ENCODE peak calls at places on chromosomes 13 and 19, in nine cellular contexts. D, J, M, H, B, V, S, C and O are unnamed samples. For H3K4me1, the result is how much of the 10 kb centered on the place peaks cover.

GRCh38 chr13:62046512-62046911 is 630.9 kb upstream of the PCDH20 start:
- DNase-seq in D (peak), J (peak), M (no peak), H (no peak), B (no peak), V (no peak), S (no peak), C (no peak), O (no peak)

GRCh38 chr13:107721436-107721835 is 493.9 kb downstream of the LIG4 start:
- DNase-seq in D (no peak), J (no peak), M (no peak), H (no peak), B (no peak), V (no peak), S (no peak), C (no peak), O (no peak)

GRCh38 chr13:102598061-102598460 is 1.3 kb downstream of the TPP2 start:
- DNase-seq in D (no peak), J (no peak), M (no peak), H (peak), B (no peak), V (no peak), S (no peak), C (no peak), O (no peak)

GRCh38 chr19:39871886-39872866 is 26.0 kb upstream of the FBL start:
- DNase-seq in D (no peak), J (no peak), M (no peak), H (no peak), B (no peak), V (no peak), S (no peak), C (no peak), O (no peak)

GRCh38 chr13:31670831-31671617 is 68.3 kb upstream of the RXFP2 start:
- DNase-seq in D (no peak), J (no peak), M (no peak), H (no peak), B (no peak), V (no peak), S (no peak), C (no peak), O (no peak)

GRCh38 chr19:1747285-1748114 is 5.8 kb upstream of the ONECUT3 start:
- DNase-seq in D (no peak), J (no peak), M (no peak), H (peak), B (no peak), V (peak), S (no peak), C (no peak), O (no peak)

GRCh38 chr13:106814389-106814903 is 246.5 kb upstream of the ARGLU1 start:
- DNase-seq in D (no peak), J (no peak), M (no peak), H (no peak), B (no peak), V (no peak), S (no peak), C (no peak), O (no peak)

GRCh38 chr13:43664700-43665191 is 122.0 kb downstream of the ENOX1 start:
- DNase-seq in D (no peak), J (no peak), M (no peak), H (peak), B (peak), V (peak), S (no peak), C (no peak), O (no peak)

GRCh38 chr19:12333162-12334159 is at the start of gene ZNF563:
- DNase-seq in D (peak), J (peak), M (peak), H (peak), B (peak), V (peak), S (peak), C (peak), O (peak)

GRCh38 chr13:25180795-25181537 is 8.9 kb upstream of the AMER2 start:
- DNase-seq in D (no peak), J (no peak), M (no peak), H (no peak), B (no peak), V (no peak), S (no peak), C (no peak), O (no peak)

GRCh38 chr13:28093871-28094270 is 6.5 kb downstream of the FLT3 start:
- DNase-seq in D (no peak), J (no peak), M (no peak), H (no peak), B (no peak), V (no peak), S (no peak), C (no peak), O (no peak)

GRCh38 chr13:33867472-33867871 is 49.5 kb downstream of the RFC3 start:
- DNase-seq in D (no peak), J (no peak), M (no peak), H (no peak), B (no peak), V (no peak), S (no peak), C (no peak), O (no peak)

GRCh38 chr13:112647256-112647655 is 42.6 kb upstream of the ATP11A start:
- DNase-seq in D (no peak), J (no peak), M (no peak), H (no peak), B (no peak), V (peak), S (no peak), C (no peak), O (no peak)

GRCh38 chr13:105107781-105108180 is 1427.7 kb downstream of the EFNB2 start:
- DNase-seq in D (no peak), J (no peak), M (no peak), H (no peak), B (no peak), V (no peak), S (no peak), C (no peak), O (no peak)

GRCh38 chr13:109819851-109820250 is 33.5 kb upstream of the IRS2 start:
- DNase-seq in D (no peak), J (no peak), M (no peak), H (no peak), B (no peak), V (no peak), S (no peak), C (no peak), O (no peak)

GRCh38 chr19:5134683-5135082 is 165.8 kb downstream of the KDM4B start:
- DNase-seq in D (no peak), J (no peak), M (no peak), H (no peak), B (no peak), V (no peak), S (no peak), C (no peak), O (no peak)

GRCh38 chr13:41658057-41658642 is 200.8 kb downstream of the RGCC start:
- DNase-seq in D (no peak), J (no peak), M (no peak), H (peak), B (no peak), V (no peak), S (no peak), C (no peak), O (no peak)

GRCh38 chr19:23981863-23982262 is 67.2 kb downstream of the ZNF726 start:
- DNase-seq in D (no peak), J (no peak), M (no peak), H (no peak), B (no peak), V (no peak), S (no peak), C (no peak), O (no peak)

GRCh38 chr19:3125900-3126524 is 9.8 kb upstream of the GNA15 start:
- DNase-seq in D (peak), J (peak), M (no peak), H (no peak), B (peak), V (no peak), S (no peak), C (no peak), O (no peak)

DNA sequence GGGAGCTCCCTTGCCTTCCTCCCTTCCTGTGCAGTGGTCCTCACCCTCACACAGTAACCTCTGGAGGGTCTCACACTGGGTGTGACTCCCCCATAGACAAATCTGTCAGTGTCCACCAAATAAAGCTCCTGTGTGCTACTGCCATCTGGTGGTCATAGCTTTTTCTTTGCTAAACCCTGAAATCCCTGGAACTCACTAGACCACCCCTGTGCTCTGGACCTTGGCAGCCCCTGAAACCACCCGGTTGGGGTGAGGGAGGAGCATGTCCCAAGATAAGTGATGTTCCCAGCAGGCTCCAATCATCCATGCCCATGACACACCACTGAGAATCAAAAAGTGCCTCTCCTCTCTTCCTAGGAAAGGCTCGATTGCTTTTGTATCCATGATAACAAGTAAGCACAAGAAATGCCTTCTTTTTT is 6.5 kb upstream of the HSD17B14 start:
- DNase-seq in D (no peak), J (no peak), M (no peak), H (peak), B (peak), V (no peak), S (peak), C (no peak), O (no peak)
- TF ChIP-seq CTCF in D (peak), J (peak), M (peak), H (peak), B (peak), V (peak), S (peak), C (peak), O (peak)

DNA sequence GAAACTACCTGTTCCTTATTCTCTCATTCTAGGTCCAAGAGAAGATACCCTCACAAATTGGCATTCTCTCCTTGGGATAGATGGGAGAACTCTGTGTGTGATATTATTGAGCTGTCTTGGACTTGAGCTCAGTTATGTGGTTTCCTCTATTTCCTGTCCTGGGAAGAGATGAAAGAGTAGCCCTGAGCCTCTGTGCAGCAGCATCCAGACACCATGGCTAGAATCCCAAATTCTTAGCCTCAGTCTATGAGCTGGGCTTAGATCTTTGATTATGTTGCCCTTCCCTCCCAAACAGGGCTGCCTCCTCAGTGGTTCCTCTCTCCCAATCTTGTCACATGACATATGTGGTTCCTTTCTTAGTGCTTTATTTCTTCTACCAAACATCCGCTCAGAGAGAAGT is 290.7 kb downstream of the SPRY2 start:
- DNase-seq in D (no peak), J (no peak), M (no peak), H (peak), B (no peak), V (no peak), S (no peak), C (no peak), O (no peak)
- H3K4me1 ChIP-seq in D (under half), J (under half), M (under half), H (under half), B (under half), V (under half), S (under half), C (under half), O (under half)

GRCh38 chr19:53982056-53982455 is 9.4 kb upstream of the CACNG6 start:
- DNase-seq in D (no peak), J (no peak), M (no peak), H (no peak), B (no peak), V (no peak), S (no peak), C (no peak), O (no peak)

GRCh38 chr19:53983457-53984289 is 7.8 kb upstream of the CACNG6 start:
- DNase-seq in D (no peak), J (no peak), M (no peak), H (no peak), B (no peak), V (no peak), S (no peak), C (no peak), O (no peak)

GRCh38 chr19:53981408-53981998 is 9.9 kb upstream of the CACNG6 start:
- DNase-seq in D (no peak), J (no peak), M (no peak), H (no peak), B (no peak), V (no peak), S (no peak), C (no peak), O (no peak)

GRCh38 chr19:53980553-53981407 is 10.7 kb upstream of the CACNG6 start:
- DNase-seq in D (no peak), J (no peak), M (no peak), H (peak), B (no peak), V (no peak), S (no peak), C (no peak), O (no peak)

GRCh38 chr19:53982611-53983010 is 8.8 kb upstream of the CACNG6 start:
- DNase-seq in D (no peak), J (no peak), M (no peak), H (no peak), B (peak), V (no peak), S (peak), C (no peak), O (no peak)
- H3K4me3 ChIP-seq in D (no peak), J (no peak), M (peak), H (peak), B (no peak), V (no peak), S (no peak), C (peak), O (no peak)

DNA sequence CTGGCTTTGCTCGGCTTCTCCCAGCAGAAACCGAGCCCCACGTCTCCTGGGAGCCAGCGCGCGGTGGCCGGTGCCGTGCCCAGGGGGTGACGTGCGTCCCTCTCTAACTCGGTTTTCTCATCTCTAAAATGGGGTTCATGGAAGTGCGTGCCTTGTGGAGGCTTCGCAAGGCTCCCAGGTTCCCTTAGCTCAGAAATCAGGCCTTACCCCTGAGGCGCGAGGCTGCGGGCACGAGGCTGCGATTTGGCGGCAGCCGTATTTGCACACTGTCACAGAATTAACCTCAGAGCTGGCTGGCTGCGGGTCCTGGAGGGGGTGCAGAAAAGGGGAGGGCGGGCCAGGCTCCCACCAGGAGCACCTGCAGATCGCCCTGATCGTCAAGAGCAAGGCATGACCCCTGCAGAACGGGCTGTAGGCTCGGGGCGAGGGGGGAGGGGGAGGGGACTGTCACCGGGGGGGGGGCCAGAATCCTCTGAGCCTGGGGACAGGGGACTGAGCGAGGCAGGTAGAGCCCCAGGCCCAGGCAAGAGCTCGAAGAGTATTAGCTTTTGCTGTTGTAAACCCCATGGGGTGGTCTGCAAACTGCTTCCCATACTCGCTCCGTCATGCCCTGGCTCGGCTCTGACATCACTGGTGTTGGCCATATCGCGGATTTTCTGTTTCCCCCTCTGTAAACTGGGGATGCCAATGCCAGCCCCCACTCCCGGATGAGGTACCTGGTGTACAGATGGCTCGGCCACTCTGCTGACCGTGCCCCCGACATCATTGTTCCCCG is 62.2 kb downstream of the CCNE1 start:
- DNase-seq in D (no peak), J (no peak), M (no peak), H (no peak), B (no peak), V (no peak), S (no peak), C (no peak), O (no peak)
- TF ChIP-seq CTCF in D (no peak), J (no peak), M (no peak), H (no peak), B (no peak), V (no peak), S (no peak), C (peak), O (no peak)

DNA sequence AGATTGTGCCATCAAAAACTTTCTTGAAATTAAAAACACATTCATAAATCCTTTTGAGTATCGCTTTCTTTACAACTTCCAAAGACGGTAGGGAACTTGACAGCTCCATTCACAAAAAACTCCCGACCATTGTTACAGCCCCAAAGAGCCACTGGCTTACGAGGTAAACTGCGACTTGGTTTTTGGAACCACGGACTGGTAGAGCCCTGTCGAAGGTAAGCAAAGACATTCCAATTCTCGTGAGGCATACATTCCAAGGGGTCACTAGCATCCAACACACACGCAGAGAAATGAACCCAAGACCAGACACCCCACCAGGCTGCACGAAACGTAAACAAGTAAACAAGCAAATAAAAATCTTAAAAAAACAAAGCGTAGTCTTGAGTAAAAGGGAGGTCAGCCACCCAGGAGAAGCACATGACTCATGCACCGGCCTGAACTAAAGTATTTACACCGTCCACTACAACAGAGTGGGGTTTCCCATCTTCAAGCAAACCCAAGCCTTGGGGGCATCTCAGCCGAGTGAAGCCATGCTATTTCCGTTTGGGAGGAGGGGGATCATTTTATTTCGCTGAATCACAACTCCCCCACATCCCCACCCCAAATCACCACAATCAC is 1.4 kb downstream of the BRD4 start:
- DNase-seq in D (no peak), J (peak), M (no peak), H (peak), B (peak), V (no peak), S (no peak), C (no peak), O (no peak)
- H3K4me1 ChIP-seq in D (under half), J (half or more), M (half or more), H (under half), B (half or more), V (under half), S (half or more), C (half or more), O (half or more)

GRCh38 chr19:38369584-38369983 is 4.8 kb upstream of the PSMD8 start:
- DNase-seq in D (no peak), J (no peak), M (no peak), H (no peak), B (no peak), V (no peak), S (no peak), C (no peak), O (no peak)

GRCh38 chr19:38370299-38370698 is 4.1 kb upstream of the PSMD8 start:
- DNase-seq in D (no peak), J (no peak), M (no peak), H (no peak), B (no peak), V (no peak), S (no peak), C (no peak), O (no peak)

GRCh38 chr19:38373907-38374331 is 452 bp upstream of the PSMD8 start:
- DNase-seq in D (no peak), J (no peak), M (no peak), H (no peak), B (no peak), V (peak), S (no peak), C (no peak), O (no peak)

GRCh38 chr19:38374332-38375097 is at the start of gene PSMD8:
- DNase-seq in D (peak), J (peak), M (peak), H (peak), B (peak), V (peak), S (peak), C (peak), O (peak)

DNA sequence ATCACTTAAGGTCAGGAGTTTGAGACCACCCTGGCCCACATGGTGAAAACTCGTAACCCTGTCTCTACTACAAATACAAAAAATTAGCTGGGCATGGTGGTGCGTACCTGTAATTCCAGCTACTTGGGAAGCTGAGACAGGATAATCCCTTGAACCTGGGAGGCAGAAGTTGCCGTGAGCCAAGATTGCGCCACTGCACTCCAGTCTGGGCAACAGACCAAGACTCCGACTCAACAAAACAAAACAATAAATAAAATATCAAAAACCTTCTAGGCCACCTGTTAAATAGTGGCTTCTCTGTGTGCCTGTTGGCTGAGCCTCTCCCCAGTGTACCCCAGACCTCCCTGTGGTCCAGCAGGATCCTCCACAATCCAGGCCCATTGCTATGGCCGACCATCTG is 3.3 kb upstream of the PSMD8 start:
- DNase-seq in D (no peak), J (no peak), M (no peak), H (no peak), B (no peak), V (no peak), S (no peak), C (no peak), O (no peak)
- H3K4me3 ChIP-seq in D (no peak), J (no peak), M (no peak), H (no peak), B (no peak), V (no peak), S (no peak), C (no peak), O (no peak)

GRCh38 chr13:21673592-21674270 is 2.9 kb downstream of the FGF9 start:
- DNase-seq in D (peak), J (peak), M (no peak), H (peak), B (peak), V (peak), S (no peak), C (no peak), O (no peak)
- TF ChIP-seq CTCF in D (no peak), J (no peak), M (no peak), H (no peak), B (peak), V (no peak), S (no peak), C (no peak), O (no peak)

GRCh38 chr13:52847322-52847681 is 1.1 kb downstream of the PCDH8 start:
- DNase-seq in D (no peak), J (no peak), M (no peak), H (no peak), B (no peak), V (peak), S (no peak), C (no peak), O (no peak)
- H3K4me1 ChIP-seq in D (under half), J (under half), M (under half), H (under half), B (under half), V (under half), S (under half), C (under half), O (under half)

GRCh38 chr19:50562996-50563395 is 5.2 kb downstream of the LRRC4B start:
- DNase-seq in D (no peak), J (no peak), M (no peak), H (no peak), B (no peak), V (no peak), S (no peak), C (no peak), O (no peak)
- H3K4me3 ChIP-seq in D (no peak), J (no peak), M (no peak), H (no peak), B (no peak), V (no peak), S (no peak), C (no peak), O (no peak)

GRCh38 chr13:97238432-97238831 is 16.3 kb downstream of the MBNL2 start:
- DNase-seq in D (no peak), J (no peak), M (no peak), H (no peak), B (no peak), V (no peak), S (no peak), C (no peak), O (no peak)
- TF ChIP-seq CTCF in D (no peak), J (no peak), M (no peak), H (no peak), B (no peak), V (no peak), S (no peak), C (no peak), O (no peak)